ENCODE peak calls at places on chromosomes 13 and 19, in seven cellular contexts. P is upper lobe of right lung, N is RWPE2, B is lung, W is A549, S is mucosa of descending colon, R is aorta. K is an unnamed sample.

GRCh38 chr13:21691928-21692327 is 21.1 kb downstream of the FGF9 start:
- ATAC-seq in P (no peak), N (no peak), B (no peak), W (no peak), S (no peak), R (no peak), K (no peak)

GRCh38 chr13:106678646-106679045 is 110.7 kb upstream of the ARGLU1 start:
- ATAC-seq in P (no peak), N (no peak), B (no peak), W (no peak), S (no peak), R (no peak), K (no peak)

GRCh38 chr19:29121684-29122083 is 91.3 kb downstream of the UQCRFS1 start:
- ATAC-seq in P (no peak), N (no peak), B (peak; percentile 27), W (peak; percentile 78), S (no peak), R (peak; percentile 72), K (no peak)

GRCh38 chr19:7483720-7484201 is 5.1 kb downstream of the PEX11G start:
- ATAC-seq in P (peak; percentile 21), N (no peak), B (no peak), W (no peak), S (peak; percentile 82), R (no peak), K (no peak)

GRCh38 chr13:44257806-44258205 is 115.8 kb upstream of the SERP2 start:
- ATAC-seq in P (no peak), N (no peak), B (no peak), W (no peak), S (no peak), R (no peak), K (no peak)

GRCh38 chr19:39196860-39197562 is at the start of gene NCCRP1:
- ATAC-seq in P (no peak), N (no peak), B (no peak), W (no peak), S (no peak), R (no peak), K (no peak)

GRCh38 chr13:36870050-36870692 is 49.9 kb downstream of the SMAD9 start:
- ATAC-seq in P (peak; percentile 39), N (peak; percentile 57), B (no peak), W (no peak), S (peak; percentile 75), R (no peak), K (no peak)

GRCh38 chr13:75444016-75444415 is 38.0 kb downstream of the TBC1D4 start:
- ATAC-seq in P (no peak), N (no peak), B (no peak), W (no peak), S (no peak), R (no peak), K (no peak)

GRCh38 chr19:5369962-5370367 is 29.4 kb upstream of the PTPRS start:
- ATAC-seq in P (peak; percentile 74), N (peak; percentile 35), B (no peak), W (peak; percentile 94), S (peak; percentile 59), R (no peak), K (no peak)

GRCh38 chr13:29369060-29369743 is 226.3 kb downstream of the SLC7A1 start:
- ATAC-seq in P (peak; percentile 71), N (peak; percentile 60), B (no peak), W (peak; percentile 74), S (peak; percentile 34), R (no peak), K (peak; percentile 41)

GRCh38 chr13:28344163-28344562 is 150.8 kb downstream of the FLT1 start:
- ATAC-seq in P (no peak), N (no peak), B (no peak), W (no peak), S (no peak), R (no peak), K (no peak)

GRCh38 chr19:44694184-44694579 is 4.8 kb upstream of the CEACAM16 start:
- ATAC-seq in P (no peak), N (no peak), B (no peak), W (no peak), S (no peak), R (no peak), K (no peak)

GRCh38 chr13:113151745-113152707 is 6.4 kb upstream of the PROZ start:
- ATAC-seq in P (no peak), N (no peak), B (no peak), W (no peak), S (peak; percentile 4), R (peak; percentile 4), K (peak; percentile 10)

GRCh38 chr19:7732045-7732444 is at the start of gene CLEC4G:
- ATAC-seq in P (no peak), N (no peak), B (no peak), W (peak; percentile 48), S (no peak), R (no peak), K (peak; percentile 19)

GRCh38 chr13:27263438-27263837 is 7.2 kb upstream of the RASL11A start:
- ATAC-seq in P (no peak), N (no peak), B (no peak), W (no peak), S (no peak), R (no peak), K (no peak)

GRCh38 chr13:40185393-40185792 is 481.0 kb downstream of the FOXO1 start:
- ATAC-seq in P (no peak), N (no peak), B (no peak), W (no peak), S (no peak), R (no peak), K (no peak)

GRCh38 chr13:99363949-99364348 is 56.8 kb upstream of the GPR183 start:
- ATAC-seq in P (no peak), N (no peak), B (no peak), W (no peak), S (no peak), R (no peak), K (no peak)

GRCh38 chr13:112575295-112575622 is 12.7 kb downstream of the TUBGCP3 start:
- ATAC-seq in P (no peak), N (no peak), B (no peak), W (no peak), S (no peak), R (no peak), K (no peak)

GRCh38 chr13:69857188-69857821 is 250.3 kb upstream of the ATXN8OS start:
- ATAC-seq in P (peak; percentile 50), N (peak; percentile 51), B (no peak), W (peak; percentile 70), S (peak; percentile 59), R (no peak), K (no peak)

GRCh38 chr19:16197188-16197621 is 506 bp upstream of the AP1M1 start:
- ATAC-seq in P (no peak), N (peak; percentile 17), B (peak; percentile 5), W (no peak), S (peak; percentile 80), R (peak; percentile 50), K (peak; percentile 3)

GRCh38 chr19:3522421-3523360 is 16.3 kb upstream of the TEKTIP1 start:
- ATAC-seq in P (no peak), N (no peak), B (no peak), W (no peak), S (no peak), R (no peak), K (no peak)

GRCh38 chr13:108629353-108629752 is at the start of gene MYO16:
- ATAC-seq in P (no peak), N (no peak), B (no peak), W (no peak), S (no peak), R (no peak), K (no peak)

GRCh38 chr19:4510435-4511255 is 7.6 kb downstream of the PLIN4 start:
- ATAC-seq in P (peak; percentile 7), N (no peak), B (no peak), W (peak; percentile 26), S (no peak), R (no peak), K (no peak)

GRCh38 chr13:51681037-51681678 is 96.9 kb downstream of the WDFY2 start:
- ATAC-seq in P (no peak), N (peak; percentile 96), B (no peak), W (peak; percentile 88), S (no peak), R (no peak), K (no peak)

GRCh38 chr19:45514376-45515051 is 7.2 kb downstream of the VASP start:
- ATAC-seq in P (peak; percentile 76), N (peak; percentile 72), B (peak; percentile 43), W (peak; percentile 53), S (peak; percentile 87), R (peak; percentile 20), K (peak; percentile 34)

GRCh38 chr13:75995966-75996365 is 359.8 kb downstream of the LMO7 start:
- ATAC-seq in P (no peak), N (no peak), B (no peak), W (no peak), S (no peak), R (no peak), K (no peak)

GRCh38 chr13:26184791-26185250 is 37.3 kb downstream of the RNF6 start:
- ATAC-seq in P (peak; percentile 68), N (peak; percentile 68), B (no peak), W (peak; percentile 67), S (peak; percentile 51), R (peak; percentile 76), K (peak; percentile 54)

GRCh38 chr13:102002271-102002670 is 399.6 kb downstream of the FGF14 start:
- ATAC-seq in P (no peak), N (no peak), B (peak; percentile 6), W (no peak), S (no peak), R (peak; percentile 69), K (no peak)

GRCh38 chr19:48487544-48487943 is 18.4 kb downstream of the CYTH2 start:
- ATAC-seq in P (no peak), N (no peak), B (no peak), W (peak; percentile 3), S (peak; percentile 15), R (no peak), K (no peak)
- H3K4me3 ChIP-seq in P (no peak overlapping the region), N (no peak overlapping the region), B (no peak overlapping the region), W (no peak overlapping the region), S (no peak overlapping the region), R (no peak overlapping the region), K (no peak overlapping the region)

GRCh38 chr19:47725759-47726401 is 12.7 kb downstream of the EHD2 start:
- ATAC-seq in P (peak; percentile 76), N (peak; percentile 71), B (peak; percentile 50), W (no peak), S (no peak), R (no peak), K (no peak)
- H3K4me3 ChIP-seq in P (no peak overlapping the region), N (no peak overlapping the region), B (no peak overlapping the region), W (no peak overlapping the region), S (no peak overlapping the region), R (no peak overlapping the region), K (no peak overlapping the region)

DNA sequence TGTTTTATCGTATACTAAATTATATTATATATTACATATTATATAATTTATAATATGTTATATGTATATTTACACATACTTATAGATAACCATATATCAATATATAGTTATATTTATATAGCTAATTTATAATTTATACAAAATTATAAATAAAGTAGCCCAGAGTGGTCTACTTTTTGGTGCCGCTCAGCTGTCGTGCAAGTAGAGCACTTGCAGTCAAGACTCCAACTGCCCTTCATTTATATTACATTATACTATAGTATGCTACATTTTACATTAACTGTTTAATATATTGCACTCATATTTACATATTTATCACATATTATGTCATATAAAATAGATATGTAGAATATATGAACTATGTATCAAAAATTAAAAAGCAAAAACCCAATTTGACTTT is 1124.7 kb upstream of the MIR17HG start:
- ATAC-seq in P (no peak), N (no peak), B (no peak), W (no peak), S (no peak), R (no peak), K (no peak)
- H3K4me3 ChIP-seq in P (no peak overlapping the region), N (no peak overlapping the region), B (no peak overlapping the region), W (no peak overlapping the region), S (no peak overlapping the region), R (no peak overlapping the region), K (no peak overlapping the region)

GRCh38 chr19:13102666-13103584 is at the start of gene LYL1:
- ATAC-seq in P (peak; percentile 72), N (peak; percentile 22), B (peak; percentile 43), W (peak; percentile 70), S (peak; percentile 47), R (peak; percentile 74), K (peak; percentile 60)
- H3K4me3 ChIP-seq in P (peak within 1 kb of the TSS; percentile 55), N (peak within 1 kb of the TSS; percentile 2), B (peak within 1 kb of the TSS; percentile 66), W (no peak within 1 kb of the TSS), S (no peak within 1 kb of the TSS), R (peak within 1 kb of the TSS; percentile 21), K (peak within 1 kb of the TSS; percentile 20)